ENCODE peak calls at places on chromosomes 3 and 15, in five cellular contexts. C is pancreas, B is body of pancreas, I is left lung, O is heart right ventricle. E is an unnamed sample.

GRCh38 chr3:48655586-48655985 is 7.1 kb downstream of the CELSR3 start:
- ATAC-seq in C (peak), B (peak), I (peak), O (no peak), E (no peak)

GRCh38 chr3:66800941-66801545 is 197.1 kb upstream of the KBTBD8 start:
- ATAC-seq in C (no peak), B (no peak), I (no peak), O (no peak), E (no peak)

GRCh38 chr3:14142567-14143270 is 17.9 kb downstream of the TMEM43 start:
- ATAC-seq in C (no peak), B (no peak), I (no peak), O (no peak), E (no peak)

GRCh38 chr3:46908294-46908985 is 30.9 kb downstream of the PTH1R start:
- ATAC-seq in C (peak), B (no peak), I (peak), O (peak), E (no peak)

GRCh38 chr3:160577093-160577492 is 11.7 kb upstream of the KPNA4 start:
- ATAC-seq in C (no peak), B (no peak), I (no peak), O (no peak), E (no peak)

GRCh38 chr15:95757171-95757570 is 573.3 kb upstream of the NR2F2 start:
- ATAC-seq in C (no peak), B (no peak), I (no peak), O (no peak), E (no peak)

GRCh38 chr15:89325039-89325803 is 9.4 kb downstream of the POLG start:
- ATAC-seq in C (no peak), B (no peak), I (no peak), O (no peak), E (no peak)

GRCh38 chr3:157046520-157046919 is 113.4 kb downstream of the CCNL1 start:
- ATAC-seq in C (no peak), B (no peak), I (no peak), O (no peak), E (no peak)

GRCh38 chr3:45746182-45746973 is 50.0 kb downstream of the SLC6A20 start:
- ATAC-seq in C (no peak), B (no peak), I (peak), O (no peak), E (no peak)

GRCh38 chr15:85689729-85690128 is 105.0 kb downstream of the KLHL25 start:
- ATAC-seq in C (peak), B (no peak), I (peak), O (peak), E (peak)

GRCh38 chr15:90560229-90560771 is 30.6 kb downstream of the CRTC3 start:
- ATAC-seq in C (peak), B (peak), I (peak), O (peak), E (peak)

GRCh38 chr3:14222457-14222856 is 43.8 kb downstream of the LSM3 start:
- ATAC-seq in C (no peak), B (no peak), I (no peak), O (no peak), E (no peak)

DNA sequence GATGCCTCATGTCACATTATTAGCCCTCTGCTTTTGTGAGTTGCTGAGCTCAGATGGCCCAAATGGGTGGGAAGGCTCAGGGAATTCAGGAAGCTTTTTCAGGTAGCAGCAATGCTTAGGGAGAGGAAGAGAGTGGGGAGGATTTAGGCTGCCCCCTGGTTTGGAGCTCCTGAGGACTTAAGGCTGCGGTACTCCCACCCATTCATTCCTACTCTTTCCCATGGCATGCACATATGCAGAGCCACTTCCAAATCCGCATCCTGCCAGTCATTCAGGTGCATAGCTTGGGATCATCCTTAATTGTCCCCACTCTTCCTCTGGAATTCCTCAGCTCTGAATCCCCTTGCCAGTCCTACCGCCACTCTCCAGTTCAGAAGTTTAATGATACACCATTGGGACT is 343.1 kb upstream of the FRG2C start:
- ATAC-seq in C (no peak), B (no peak), I (no peak), O (no peak), E (no peak)
- H3K27ac ChIP-seq in C (no peak), B (no peak), I (no peak), O (no peak), E (no peak)

DNA sequence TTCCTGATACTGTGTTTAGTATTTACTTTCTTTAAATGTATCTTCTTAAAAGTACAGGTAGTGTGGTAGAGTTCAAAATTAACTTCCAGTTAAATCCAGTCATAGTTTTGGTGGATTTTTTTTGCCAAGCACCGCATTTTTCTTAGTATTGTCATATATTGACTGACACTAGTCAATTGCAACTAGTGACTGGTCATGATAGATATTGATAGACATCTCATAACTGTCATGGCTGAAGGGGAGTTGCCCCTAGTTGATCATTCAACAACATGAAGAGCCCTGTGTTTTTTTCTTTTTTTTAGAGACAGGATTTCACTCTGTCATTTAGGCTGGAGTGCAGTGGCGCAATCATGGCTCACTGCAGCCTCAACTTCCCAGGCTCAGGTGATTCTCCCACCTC is 22.1 kb downstream of the RAB8B start:
- ATAC-seq in C (no peak), B (no peak), I (no peak), O (no peak), E (no peak)
- H3K27ac ChIP-seq in C (peak), B (peak), I (peak), O (no peak), E (no peak)

GRCh38 chr3:153052096-153052460 is 109.9 kb upstream of the RAP2B start:
- ATAC-seq in C (peak), B (no peak), I (peak), O (no peak), E (peak)
- H3K27ac ChIP-seq in C (no peak), B (no peak), I (peak), O (no peak), E (peak)

GRCh38 chr3:107064445-107065060 is 312.7 kb upstream of the CCDC54 start:
- ATAC-seq in C (peak), B (peak), I (peak), O (peak), E (peak)
- H3K27ac ChIP-seq in C (no peak), B (no peak), I (no peak), O (peak), E (peak)

DNA sequence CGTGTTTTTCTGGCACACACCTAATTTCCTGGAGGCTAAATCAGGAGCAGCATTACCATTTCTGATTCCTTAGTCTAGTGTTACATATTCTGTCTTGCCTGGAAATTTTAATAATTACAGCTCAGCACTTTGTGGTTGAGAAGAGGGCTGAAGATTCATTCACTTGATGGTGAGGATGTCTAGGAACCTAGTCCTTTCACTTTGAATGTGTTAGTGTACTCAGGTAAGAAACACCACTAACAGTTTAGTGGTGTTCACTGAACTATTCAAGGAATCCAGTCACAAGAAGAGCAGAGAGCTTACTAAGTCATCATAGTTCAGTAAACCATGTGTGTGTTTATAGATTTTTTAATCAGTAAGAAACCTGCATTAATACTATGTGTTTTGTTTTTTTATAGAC is 102.9 kb downstream of the STT3B start:
- ATAC-seq in C (no peak), B (no peak), I (no peak), O (no peak), E (no peak)
- H3K27ac ChIP-seq in C (no peak), B (no peak), I (no peak), O (peak), E (no peak)

GRCh38 chr15:67138946-67139855 is 73.8 kb downstream of the SMAD3 start:
- ATAC-seq in C (peak), B (peak), I (peak), O (no peak), E (no peak)

GRCh38 chr15:67136802-67137201 is 71.4 kb downstream of the SMAD3 start:
- ATAC-seq in C (no peak), B (no peak), I (no peak), O (no peak), E (no peak)

GRCh38 chr15:67135494-67135893 is 70.1 kb downstream of the SMAD3 start:
- ATAC-seq in C (peak), B (peak), I (peak), O (no peak), E (peak)

GRCh38 chr15:67137951-67138935 is 72.8 kb downstream of the SMAD3 start:
- ATAC-seq in C (no peak), B (no peak), I (no peak), O (peak), E (no peak)

GRCh38 chr15:67137319-67137718 is 71.9 kb downstream of the SMAD3 start:
- ATAC-seq in C (no peak), B (no peak), I (no peak), O (no peak), E (no peak)
- H3K27ac ChIP-seq in C (peak), B (peak), I (peak), O (peak), E (no peak)